ENCODE peak calls at places on chromosomes 6 and 20, in five cellular contexts. R is breast epithelium, G is transverse colon, C is stomach, Z is sigmoid colon. E is an unnamed sample.

GRCh38 chr6:167087857-167088256 is 35.0 kb upstream of the CCR6 start:
- DNase-seq in C (no peak), R (no peak), G (no peak), Z (no peak), E (no peak)

GRCh38 chr20:3340443-3340842 is 67.0 kb downstream of the DNAAF9 start:
- DNase-seq in G (peak), Z (peak), R (no peak), C (peak), E (no peak)

GRCh38 chr6:125444234-125444949 is 142.6 kb upstream of the HDDC2 start:
- DNase-seq in G (peak), Z (peak), C (no peak), R (no peak), E (no peak)

GRCh38 chr20:1509237-1509636 is 18.0 kb upstream of the SIRPB2 start:
- DNase-seq in G (no peak), C (no peak), R (no peak), Z (no peak), E (no peak)

GRCh38 chr6:33966536-33966935 is 162.7 kb upstream of the MLN start:
- DNase-seq in R (peak), C (no peak), G (no peak), Z (peak), E (no peak)

GRCh38 chr6:162211777-162212176 is 515.8 kb downstream of the PRKN start:
- DNase-seq in G (no peak), C (no peak), Z (no peak), R (no peak), E (no peak)

GRCh38 chr6:158819977-158820632 is 937 bp upstream of the EZR start:
- DNase-seq in R (no peak), Z (no peak), G (no peak), C (no peak), E (no peak)

GRCh38 chr6:48933136-48933535 is 529.9 kb downstream of the MMUT start:
- DNase-seq in G (no peak), Z (no peak), C (no peak), R (no peak), E (no peak)

GRCh38 chr6:34451192-34451591 is 14.7 kb upstream of the PACSIN1 start:
- DNase-seq in C (no peak), G (no peak), R (no peak), Z (no peak), E (no peak)

GRCh38 chr20:62219992-62220665 is at the start of gene HRH3:
- DNase-seq in Z (no peak), C (peak), G (peak), R (no peak), E (peak)

GRCh38 chr6:108174371-108175175 is 8.8 kb downstream of the NR2E1 start:
- DNase-seq in C (no peak), G (no peak), Z (no peak), R (no peak), E (no peak)

GRCh38 chr20:53677447-53678314 is 84.0 kb upstream of the ZNF217 start:
- DNase-seq in G (peak), Z (no peak), C (peak), R (no peak), E (no peak)

GRCh38 chr6:26592649-26593048 is 4.1 kb upstream of the ABT1 start:
- DNase-seq in G (no peak), Z (no peak), C (no peak), R (no peak), E (no peak)

GRCh38 chr6:111157412-111157811 is 70.1 kb downstream of the SLC16A10 start:
- DNase-seq in Z (no peak), C (no peak), R (no peak), G (no peak), E (no peak)

GRCh38 chr20:61166324-61166723 is 85.7 kb upstream of the CDH4 start:
- DNase-seq in Z (no peak), C (no peak), G (no peak), R (no peak), E (no peak)

GRCh38 chr20:9262653-9263194 is 193.8 kb downstream of the PLCB4 start:
- DNase-seq in R (no peak), G (no peak), C (no peak), Z (no peak), E (no peak)

GRCh38 chr20:16939051-16939450 is 190.9 kb downstream of the OTOR start:
- DNase-seq in Z (no peak), R (no peak), G (no peak), C (no peak), E (no peak)

GRCh38 chr6:107083921-107084320 is 31.4 kb downstream of the BEND3 start:
- DNase-seq in R (no peak), G (no peak), Z (peak), C (no peak), E (no peak)

GRCh38 chr20:52924411-52925271 is 47.5 kb upstream of the TSHZ2 start:
- DNase-seq in Z (no peak), C (no peak), G (no peak), R (no peak), E (no peak)

GRCh38 chr6:79557683-79558082 is 20.5 kb upstream of the LCA5 start:
- DNase-seq in Z (no peak), G (no peak), C (no peak), R (no peak), E (no peak)

GRCh38 chr6:84583784-84584183 is 180.6 kb downstream of the TBX18 start:
- DNase-seq in C (no peak), Z (no peak), G (no peak), R (no peak), E (no peak)

GRCh38 chr20:62887860-62888239 is 26.2 kb upstream of the TCFL5 start:
- DNase-seq in Z (no peak), R (no peak), C (no peak), G (no peak), E (no peak)

GRCh38 chr6:168042426-168043192 is 36.4 kb downstream of the FRMD1 start:
- DNase-seq in C (no peak), R (no peak), Z (peak), G (no peak), E (no peak)

GRCh38 chr6:30891816-30892553 is 7.7 kb downstream of the DDR1 start:
- DNase-seq in G (no peak), C (no peak), R (no peak), Z (peak), E (no peak)

GRCh38 chr6:160013987-160014868 is 45.3 kb downstream of the IGF2R start:
- DNase-seq in C (no peak), G (peak), R (no peak), Z (no peak), E (no peak)

GRCh38 chr6:146041282-146041681 is 12.4 kb downstream of the GRM1 start:
- DNase-seq in C (no peak), R (no peak), G (no peak), Z (no peak), E (no peak)

GRCh38 chr6:68778356-68779020 is 143.4 kb downstream of the ADGRB3 start:
- DNase-seq in Z (no peak), G (no peak), C (no peak), R (no peak), E (no peak)

GRCh38 chr6:25329982-25330381 is 50.8 kb downstream of the CARMIL1 start:
- DNase-seq in Z (no peak), G (no peak), R (no peak), C (no peak), E (no peak)

GRCh38 chr6:127496471-127496870 is 22.7 kb downstream of the MTCL3 start:
- DNase-seq in Z (no peak), C (no peak), R (no peak), G (no peak), E (no peak)

GRCh38 chr20:17611290-17611539 is 41.3 kb downstream of the DSTN start:
- DNase-seq in R (no peak), C (no peak), Z (no peak), G (no peak), E (no peak)

GRCh38 chr6:34745277-34746103 is 11.8 kb upstream of the SNRPC start:
- DNase-seq in C (peak), Z (no peak), R (no peak), G (peak), E (no peak)

GRCh38 chr20:41248371-41249024 is 69.0 kb downstream of the ZHX3 start:
- DNase-seq in Z (no peak), G (no peak), C (no peak), R (no peak), E (no peak)

GRCh38 chr20:37282558-37282957 is 6.9 kb upstream of the MANBAL start:
- DNase-seq in Z (peak), R (no peak), G (peak), C (no peak), E (no peak)

GRCh38 chr6:143040018-143040417 is 20.7 kb upstream of the AIG1 start:
- DNase-seq in Z (no peak), C (no peak), G (no peak), R (no peak), E (no peak)

GRCh38 chr20:8473459-8473858 is 341.4 kb downstream of the PLCB1 start:
- DNase-seq in C (no peak), Z (no peak), R (no peak), G (no peak), E (no peak)

GRCh38 chr6:114319749-114320148 is 23.1 kb downstream of the HS3ST5 start:
- DNase-seq in G (no peak), C (no peak), Z (no peak), R (no peak), E (no peak)

GRCh38 chr6:502761-503160 is 111.2 kb downstream of the IRF4 start:
- DNase-seq in G (no peak), C (no peak), R (no peak), Z (no peak), E (no peak)

GRCh38 chr20:3316131-3316530 is 77.1 kb upstream of the SLC4A11 start:
- DNase-seq in C (no peak), Z (no peak), R (no peak), G (no peak), E (no peak)

GRCh38 chr6:132364675-132365074 is 36.6 kb downstream of the MOXD1 start:
- DNase-seq in C (no peak), G (no peak), Z (no peak), R (no peak), E (no peak)

GRCh38 chr6:25788305-25788922 is 33.9 kb downstream of the SLC17A4 start:
- DNase-seq in G (peak), Z (no peak), R (no peak), C (peak), E (no peak)

GRCh38 chr20:32524871-32525501 is 60.1 kb downstream of the NOL4L start:
- DNase-seq in C (peak), Z (peak), R (peak), G (peak), E (no peak)
- TF ChIP-seq POLR2AphosphoS5 in C (peak), Z (peak), R (no peak), G (no peak), E (no peak)

GRCh38 chr6:7062445-7063162 is 45.2 kb upstream of the RREB1 start:
- DNase-seq in G (no peak), R (no peak), C (peak), Z (no peak), E (no peak)
- TF ChIP-seq POLR2AphosphoS5 in G (peak), R (no peak), C (peak), Z (no peak), E (no peak)

GRCh38 chr20:47353224-47353696 is 3.2 kb downstream of the ZMYND8 start:
- DNase-seq in C (no peak), R (no peak), Z (no peak), G (no peak), E (no peak)

GRCh38 chr20:47352332-47353223 is 3.9 kb downstream of the ZMYND8 start:
- DNase-seq in R (no peak), Z (no peak), C (peak), G (peak), E (no peak)

GRCh38 chr20:47354388-47354709 is 2.1 kb downstream of the ZMYND8 start:
- DNase-seq in C (no peak), Z (no peak), R (no peak), G (no peak), E (no peak)

GRCh38 chr20:47354710-47355488 is 1.6 kb downstream of the ZMYND8 start:
- DNase-seq in Z (no peak), G (no peak), C (no peak), R (no peak), E (no peak)

DNA sequence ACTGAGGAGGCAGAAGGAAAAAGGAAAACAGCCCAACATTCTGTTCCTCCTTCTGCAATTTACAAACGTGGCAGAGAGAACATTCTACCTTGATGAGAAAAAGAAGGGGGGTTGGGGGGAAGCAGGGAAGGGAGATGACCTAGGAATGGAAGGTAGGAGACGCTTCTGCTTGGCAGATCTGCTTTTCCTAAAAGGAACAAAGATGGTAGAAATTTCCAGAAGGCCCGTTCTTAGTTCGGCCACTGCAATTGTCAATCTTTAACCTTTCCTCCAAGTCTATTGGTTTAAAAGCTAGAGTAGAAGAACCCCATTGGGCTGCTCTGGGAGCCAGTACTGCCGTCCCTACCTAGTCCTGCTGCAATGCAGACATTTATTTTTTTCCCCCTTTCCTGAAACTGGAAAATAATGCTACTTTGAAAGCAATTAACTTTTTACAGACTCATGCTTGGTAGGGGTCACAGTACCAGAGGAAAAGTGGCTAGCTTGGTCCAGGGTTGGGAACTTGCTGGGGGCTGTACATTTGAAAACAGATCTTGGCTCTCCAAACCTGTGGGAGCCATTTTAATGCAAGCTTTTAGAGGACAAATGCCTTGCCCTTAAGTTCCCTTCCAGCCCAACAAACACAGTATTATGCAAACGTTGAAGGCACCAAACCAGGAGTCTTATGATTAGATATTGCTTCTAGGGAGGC is 2.7 kb downstream of the ZMYND8 start:
- DNase-seq in C (no peak), R (no peak), G (no peak), Z (no peak), E (no peak)
- TF ChIP-seq POLR2AphosphoS5 in C (peak), R (no peak), G (no peak), Z (no peak), E (no peak)

GRCh38 chr6:39777661-39778060 is 14.5 kb upstream of the DAAM2 start:
- DNase-seq in G (no peak), R (no peak), Z (no peak), C (no peak), E (no peak)
- TF ChIP-seq POLR2AphosphoS5 in G (no peak), R (no peak), Z (no peak), C (no peak), E (no peak)

GRCh38 chr6:41683460-41684310 is 45.4 kb downstream of the MDFI start:
- DNase-seq in R (peak), C (peak), Z (peak), G (peak), E (peak)
- TF ChIP-seq POLR2AphosphoS5 in R (no peak), C (peak), Z (peak), G (no peak), E (peak)

E was measured in GM12892.